ENCODE peak calls at places on chromosomes 3 and 15, in eight cellular contexts. E is astrocyte of the spinal cord; O is naive thymus-derived CD4-positive, alpha-beta T cell; Q is tibial artery; R is mucosa of descending colon; X is aorta; I is fibroblast of pulmonary artery; J is A549. W is an unnamed sample.

GRCh38 chr3:150106752-150107428 is 136.2 kb upstream of the PFN2 start:
- DNase-seq in Q (no peak), X (no peak), I (peak; percentile 85), J (peak; percentile 74), R (no peak), E (peak; percentile 92), O (no peak), W (peak; percentile 97)

GRCh38 chr15:39593071-39594055 is 12.5 kb downstream of the THBS1 start:
- DNase-seq in J (no peak), X (no peak), E (peak; percentile 12), O (no peak), R (no peak), Q (no peak), I (peak; percentile 51), W (no peak)

GRCh38 chr15:37075777-37076176 is 24.6 kb downstream of the MEIS2 start:
- DNase-seq in O (no peak), E (no peak), J (no peak), R (no peak), Q (no peak), I (no peak), X (no peak), W (no peak)

GRCh38 chr3:126911162-126912026 is 71.5 kb upstream of the PLXNA1 start:
- DNase-seq in Q (peak; percentile 65), R (peak; percentile 48), O (peak; percentile 5), X (peak; percentile 77), I (peak; percentile 95), J (peak; percentile 79), E (peak; percentile 92), W (peak; percentile 78)

GRCh38 chr3:189689625-189690024 is 58.4 kb downstream of the TP63 start:
- DNase-seq in O (no peak), X (no peak), J (no peak), R (no peak), Q (no peak), E (no peak), I (no peak), W (no peak)

GRCh38 chr15:98751767-98752166 is 103.4 kb downstream of the IGF1R start:
- DNase-seq in Q (no peak), J (no peak), I (no peak), E (no peak), O (no peak), R (no peak), X (no peak), W (no peak)

GRCh38 chr15:45064386-45064785 is 41.4 kb downstream of the SORD start:
- DNase-seq in X (no peak), R (no peak), J (no peak), Q (no peak), I (peak; percentile 33), E (peak; percentile 6), O (no peak), W (no peak)

GRCh38 chr15:25244731-25245585 is 193.9 kb downstream of the UBE3A start:
- DNase-seq in R (no peak), I (no peak), J (no peak), X (peak; percentile 27), O (no peak), E (no peak), Q (peak; percentile 9), W (no peak)

GRCh38 chr15:74336061-74337005 is 31.1 kb downstream of the CYP11A1 start:
- DNase-seq in E (no peak), X (peak; percentile 27), I (peak; percentile 35), O (no peak), Q (no peak), R (no peak), J (no peak), W (no peak)

GRCh38 chr3:127542441-127542952 is 48.0 kb downstream of the TPRA1 start:
- DNase-seq in X (peak; percentile 49), E (no peak), I (no peak), O (no peak), R (peak; percentile 61), Q (no peak), J (no peak), W (no peak)

GRCh38 chr3:166606988-166607387 is 769.8 kb upstream of the BCHE start:
- DNase-seq in Q (no peak), J (no peak), R (no peak), O (no peak), E (no peak), X (no peak), I (no peak), W (no peak)

GRCh38 chr15:50655555-50655954 is 31.0 kb downstream of the TRPM7 start:
- DNase-seq in R (no peak), X (no peak), Q (no peak), J (no peak), I (no peak), E (no peak), O (no peak), W (no peak)

GRCh38 chr3:88418219-88418618 is 268.5 kb downstream of the C3orf38 start:
- DNase-seq in O (no peak), R (no peak), Q (no peak), E (no peak), J (no peak), X (no peak), I (no peak), W (no peak)

GRCh38 chr3:131303848-131304247 is 77.7 kb upstream of the NUDT16 start:
- DNase-seq in X (no peak), O (no peak), R (no peak), E (no peak), I (peak; percentile 33), Q (no peak), J (no peak), W (no peak)

GRCh38 chr3:105448338-105448982 is 81.8 kb downstream of the ALCAM start:
- DNase-seq in R (no peak), Q (no peak), X (no peak), J (no peak), E (peak; percentile 33), O (no peak), I (no peak), W (no peak)

GRCh38 chr15:29568840-29569532 is 253.3 kb downstream of the TJP1 start:
- DNase-seq in O (no peak), R (peak; percentile 82), Q (no peak), X (no peak), I (peak; percentile 8), J (peak; percentile 81), E (no peak), W (no peak)

GRCh38 chr3:51099794-51100542 is 285.1 kb upstream of the MANF start:
- DNase-seq in R (peak; percentile 77), J (peak; percentile 49), O (peak; percentile 5), E (peak; percentile 58), I (peak; percentile 66), Q (peak; percentile 31), X (peak; percentile 52), W (no peak)

GRCh38 chr15:69462030-69462492 is 9.4 kb downstream of the RPLP1 start:
- DNase-seq in E (no peak), X (peak; percentile 56), R (peak; percentile 58), I (no peak), O (no peak), Q (no peak), J (no peak), W (no peak)

GRCh38 chr15:69463182-69463756 is 10.7 kb downstream of the RPLP1 start:
- DNase-seq in E (peak; percentile 18), Q (no peak), I (no peak), X (no peak), O (no peak), R (no peak), J (no peak), W (no peak)

GRCh38 chr15:69460481-69460880 is 7.9 kb downstream of the RPLP1 start:
- DNase-seq in I (no peak), Q (no peak), X (no peak), E (no peak), J (no peak), R (no peak), O (no peak), W (no peak)

GRCh38 chr15:69465253-69465652 is 12.6 kb downstream of the RPLP1 start:
- DNase-seq in O (no peak), Q (no peak), R (no peak), I (no peak), J (no peak), X (no peak), E (no peak), W (no peak)

GRCh38 chr15:69462493-69463181 is 10.0 kb downstream of the RPLP1 start:
- DNase-seq in R (peak; percentile 96), Q (peak; percentile 95), X (peak; percentile 97), J (peak; percentile 99), O (peak; percentile 89), E (peak; percentile 99), I (peak; percentile 99), W (peak; percentile 94)
- H3K4me3 ChIP-seq in R (peak overlapping the region; percentile 19), Q (peak overlapping the region; percentile 63), X (peak overlapping the region; percentile 54), J (peak overlapping the region; percentile 59), O (peak overlapping the region; percentile 84), E (peak overlapping the region; percentile 48), I (peak overlapping the region; percentile 62), W (peak overlapping the region; percentile 53)

GRCh38 chr15:33313491-33313890 is 2.7 kb downstream of the RYR3 start:
- DNase-seq in R (no peak), J (no peak), E (no peak), O (no peak), I (no peak), Q (no peak), X (no peak), W (no peak)

GRCh38 chr15:33311312-33311971 is 675 bp downstream of the RYR3 start:
- DNase-seq in O (no peak), X (peak; percentile 46), Q (no peak), R (no peak), J (no peak), E (no peak), I (no peak), W (no peak)

GRCh38 chr15:33314115-33314514 is 3.3 kb downstream of the RYR3 start:
- DNase-seq in R (no peak), Q (no peak), I (no peak), E (no peak), O (no peak), X (no peak), J (no peak), W (no peak)

GRCh38 chr15:33310481-33311311 is at the start of gene RYR3:
- DNase-seq in E (peak; percentile 22), I (no peak), J (no peak), Q (peak; percentile 27), O (no peak), X (peak; percentile 66), R (no peak), W (no peak)

GRCh38 chr15:33309602-33310276 is 1.0 kb upstream of the RYR3 start:
- DNase-seq in R (peak; percentile 14), I (peak; percentile 3), O (no peak), E (no peak), J (peak; percentile 46), X (peak; percentile 52), Q (peak; percentile 35), W (no peak)
- H3K4me3 ChIP-seq in R (no peak overlapping the region), I (no peak overlapping the region), O (no peak overlapping the region), E (no peak overlapping the region), J (no peak overlapping the region), X (no peak overlapping the region), Q (peak overlapping the region; percentile 70), W (no peak overlapping the region)

DNA sequence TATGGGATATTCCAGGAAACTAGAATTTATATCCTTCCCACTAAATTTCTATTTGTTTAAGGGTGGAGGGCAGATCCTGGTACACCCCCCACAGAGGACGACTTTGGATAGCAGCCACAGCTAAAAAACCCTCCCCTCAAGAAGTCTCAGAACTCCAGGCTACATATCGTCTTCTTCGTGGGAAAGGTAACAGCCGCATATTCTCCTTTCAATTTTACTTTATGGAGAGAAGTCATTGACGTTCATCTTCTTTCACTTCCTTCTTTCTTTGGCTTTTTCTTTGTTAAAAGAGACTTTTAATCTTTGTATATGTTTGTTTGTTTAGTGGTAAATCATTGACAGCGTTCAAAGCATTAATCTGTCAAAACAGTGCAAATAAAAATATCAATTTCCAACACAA is 36.3 kb downstream of the TRIP4 start:
- DNase-seq in R (no peak), O (no peak), X (no peak), I (no peak), J (no peak), Q (no peak), E (no peak), W (no peak)
- H3K4me3 ChIP-seq in R (no peak overlapping the region), O (no peak overlapping the region), X (no peak overlapping the region), I (no peak overlapping the region), J (no peak overlapping the region), Q (no peak overlapping the region), E (no peak overlapping the region), W (no peak overlapping the region)

GRCh38 chr3:33826206-33826605 is 27.8 kb downstream of the PDCD6IP start:
- DNase-seq in J (no peak), O (no peak), E (no peak), R (no peak), X (no peak), I (no peak), Q (no peak), W (no peak)
- H3K4me3 ChIP-seq in J (no peak overlapping the region), O (no peak overlapping the region), E (no peak overlapping the region), R (no peak overlapping the region), X (no peak overlapping the region), I (no peak overlapping the region), Q (no peak overlapping the region), W (no peak overlapping the region)

W was measured in skeletal muscle cell.